ENCODE peak calls at places on chromosome 5, in eight cellular contexts. Z is GM06990, L is mucosa of descending colon, Q is ovary, I is H1, W is cardiac fibroblast, C is AG10803, E is NB4. G is an unnamed sample.

GRCh38 chr5:135190345-135191083 is 156.5 kb upstream of the PITX1 start:
- DNase-seq in W (no peak), Z (no peak), L (no peak), E (no peak), Q (no peak), C (no peak), I (peak; percentile 49), G (no peak)

GRCh38 chr5:132747064-132747692 is at the start of gene CCNI2:
- DNase-seq in W (no peak), Z (peak; percentile 71), E (peak; percentile 20), L (peak; percentile 77), I (peak; percentile 78), Q (no peak), C (no peak), G (peak; percentile 54)

GRCh38 chr5:179293276-179293675 is 52.0 kb downstream of the ADAMTS2 start:
- DNase-seq in W (no peak), E (no peak), Q (no peak), C (peak; percentile 68), Z (no peak), L (no peak), I (no peak), G (no peak)

GRCh38 chr5:132405646-132406045 is 36.1 kb downstream of the SLC22A5 start:
- DNase-seq in W (no peak), C (no peak), Q (no peak), E (no peak), L (no peak), Z (no peak), I (no peak), G (no peak)

GRCh38 chr5:44389410-44389879 is at the start of gene FGF10:
- DNase-seq in I (no peak), Q (peak; percentile 61), W (no peak), C (no peak), E (no peak), L (peak; percentile 6), Z (no peak), G (no peak)

GRCh38 chr5:164941102-164941501 is 1435.7 kb downstream of the MAT2B start:
- DNase-seq in Q (no peak), W (no peak), C (no peak), L (no peak), Z (no peak), I (no peak), E (no peak), G (no peak)

GRCh38 chr5:43101491-43101890 is 19.2 kb upstream of the ZNF131 start:
- DNase-seq in Q (no peak), Z (no peak), C (no peak), I (no peak), W (no peak), L (no peak), E (no peak), G (no peak)

GRCh38 chr5:176741566-176742211 is 68.7 kb upstream of the UNC5A start:
- DNase-seq in Q (peak; percentile 4), W (no peak), E (no peak), I (peak; percentile 49), C (no peak), L (no peak), Z (no peak), G (peak; percentile 13)

GRCh38 chr5:93649234-93649900 is 66.3 kb downstream of the NR2F1 start:
- DNase-seq in Q (no peak), C (no peak), E (no peak), Z (no peak), W (no peak), I (no peak), L (no peak), G (no peak)

GRCh38 chr5:79795764-79796398 is 106.2 kb downstream of the CMYA5 start:
- DNase-seq in C (peak; percentile 18), Z (no peak), W (peak; percentile 8), E (no peak), L (no peak), Q (peak; percentile 55), I (no peak), G (no peak)

GRCh38 chr5:620152-620551 is 8.0 kb downstream of the CEP72 start:
- DNase-seq in I (peak; percentile 23), L (no peak), Q (no peak), E (no peak), Z (no peak), W (no peak), C (no peak), G (no peak)

GRCh38 chr5:131198625-131199024 is 27.9 kb downstream of the LYRM7 start:
- DNase-seq in Q (no peak), I (no peak), E (no peak), C (peak; percentile 25), Z (no peak), L (no peak), W (peak; percentile 31), G (no peak)

GRCh38 chr5:134567651-134568338 is 42.3 kb downstream of the JADE2 start:
- DNase-seq in E (no peak), L (peak; percentile 24), Q (peak; percentile 41), I (no peak), C (peak; percentile 57), W (peak; percentile 93), Z (no peak), G (no peak)

GRCh38 chr5:151150484-151151262 is 6.9 kb downstream of the ANXA6 start:
- DNase-seq in Z (peak; percentile 72), E (peak; percentile 97), L (peak; percentile 45), W (peak; percentile 36), Q (peak; percentile 75), I (no peak), C (peak; percentile 60), G (peak; percentile 82)

GRCh38 chr5:132480546-132481242 is 9.9 kb downstream of the IRF1 start:
- DNase-seq in Z (no peak), C (no peak), I (no peak), Q (no peak), E (no peak), W (no peak), L (no peak), G (peak; percentile 35)

GRCh38 chr5:6644841-6645240 is 11.6 kb downstream of the SRD5A1 start:
- DNase-seq in W (peak; percentile 9), C (no peak), Z (no peak), L (no peak), E (no peak), I (no peak), Q (no peak), G (no peak)

GRCh38 chr5:50889790-50890189 is 223.4 kb downstream of the PARP8 start:
- DNase-seq in Z (no peak), Q (no peak), W (peak; percentile 2), E (peak; percentile 2), L (no peak), C (no peak), I (no peak), G (no peak)

GRCh38 chr5:167261309-167262100 is 1029.9 kb upstream of the WWC1 start:
- DNase-seq in L (peak; percentile 5), Q (no peak), W (no peak), I (no peak), C (no peak), Z (no peak), E (peak; percentile 21), G (peak; percentile 10)

GRCh38 chr5:72478276-72478675 is 28.9 kb downstream of the ZNF366 start:
- DNase-seq in I (no peak), L (no peak), W (no peak), E (no peak), C (no peak), Q (no peak), Z (no peak), G (no peak)

GRCh38 chr5:141960018-141960417 is 2.0 kb upstream of the PCDH12 start:
- DNase-seq in L (no peak), C (no peak), E (peak; percentile 48), Q (no peak), Z (no peak), W (no peak), I (no peak), G (no peak)

GRCh38 chr5:17219006-17219422 is 1.6 kb downstream of the BASP1 start:
- DNase-seq in L (peak; percentile 16), I (peak; percentile 79), W (peak; percentile 40), C (no peak), Q (peak; percentile 30), E (no peak), Z (peak; percentile 61), G (peak; percentile 48)

GRCh38 chr5:150340614-150341265 is 16.8 kb upstream of the TCOF1 start:
- DNase-seq in C (no peak), Z (no peak), Q (no peak), E (peak; percentile 61), L (no peak), I (no peak), W (no peak), G (no peak)

GRCh38 chr5:66333192-66333591 is 189.1 kb downstream of the SREK1 start:
- DNase-seq in L (no peak), Q (no peak), C (no peak), Z (no peak), I (no peak), E (no peak), W (no peak), G (no peak)

GRCh38 chr5:88688981-88689661 is 193.9 kb downstream of the MEF2C start:
- DNase-seq in L (no peak), W (no peak), I (peak; percentile 72), E (no peak), Q (no peak), C (no peak), Z (no peak), G (no peak)
- H3K4me3 ChIP-seq in L (no peak overlapping the region), W (no peak overlapping the region), I (peak overlapping the region; percentile 52), E (no peak overlapping the region), Q (no peak overlapping the region), C (no peak overlapping the region), Z (no peak overlapping the region), G (no peak overlapping the region)

DNA sequence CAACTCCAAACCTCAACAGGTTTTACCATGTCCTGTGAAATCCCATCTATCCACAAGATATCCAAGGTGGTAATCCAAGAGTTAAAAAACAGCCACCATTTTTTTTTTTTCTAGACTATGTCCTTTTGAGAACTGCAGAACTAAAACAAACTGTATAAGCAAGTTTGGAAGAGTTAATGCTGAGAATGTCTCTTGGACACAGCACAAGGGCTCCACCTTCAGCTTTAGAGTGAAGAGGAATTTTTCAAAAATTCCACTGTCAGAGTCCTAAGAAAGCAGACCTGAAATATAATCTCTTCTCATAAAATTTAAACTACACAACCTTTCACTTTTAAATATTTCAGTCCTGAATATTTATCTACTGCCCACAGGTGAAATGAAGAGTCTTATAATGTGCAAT is 167.8 kb upstream of the CCNG1 start:
- DNase-seq in C (no peak), I (no peak), Q (no peak), W (peak; percentile 5), E (peak; percentile 6), Z (no peak), L (no peak), G (no peak)
- TF ChIP-seq CTCF in C (no peak), I (no peak), Q (no peak), W (no peak), E (no peak), Z (peak; percentile 22), L (no peak), G (peak; percentile 14)

GRCh38 chr5:14873093-14873492 is 1.5 kb upstream of the ANKH start:
- DNase-seq in Q (no peak), E (no peak), L (peak; percentile 23), C (no peak), Z (no peak), I (no peak), W (no peak), G (no peak)
- H3K4me3 ChIP-seq in Q (no peak overlapping the region), E (no peak overlapping the region), L (no peak overlapping the region), C (no peak overlapping the region), Z (no peak overlapping the region), I (peak overlapping the region; percentile 75), W (no peak overlapping the region), G (no peak overlapping the region)

DNA sequence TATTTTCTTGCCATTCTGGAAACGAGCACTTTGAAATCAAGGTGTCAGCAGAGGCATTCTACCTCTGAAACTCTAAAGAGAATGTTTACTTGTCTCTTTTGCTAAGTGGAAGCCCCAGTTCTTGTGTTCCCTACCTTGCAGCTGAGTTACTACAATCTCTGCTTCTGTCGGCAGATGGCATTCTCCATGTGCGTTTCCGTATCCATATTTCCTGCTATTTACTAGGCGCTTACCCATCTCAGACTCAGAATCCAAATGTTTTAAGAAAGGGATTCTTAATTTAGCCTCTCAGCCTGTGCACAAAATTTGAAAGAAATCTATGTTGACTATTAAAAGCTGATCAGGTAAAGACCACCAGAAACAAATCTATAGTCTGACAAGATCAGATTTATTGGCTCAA is 221.3 kb upstream of the FTMT start:
- DNase-seq in L (peak; percentile 24), Z (no peak), E (no peak), C (peak; percentile 22), W (peak; percentile 1), I (no peak), Q (no peak), G (no peak)
- TF ChIP-seq CTCF in L (no peak), Z (no peak), E (no peak), C (peak; percentile 40), W (no peak), I (no peak), Q (no peak), G (no peak)

G was measured in GM12865.